ENCODE peak calls at places on chromosomes 6 and 20, in nine cellular contexts. N is A549, U is kidney, L is spleen, C is gastrocnemius medialis, G is brain microvascular endothelial cell, T is Peyer's patch, B is uterus, S is colonic mucosa. M is an unnamed sample.

GRCh38 chr6:155509743-155510475 is 54.3 kb upstream of the NOX3 start:
- DNase-seq in N (no peak), U (no peak), L (no peak), C (peak; percentile 40), G (no peak), T (no peak), B (no peak), S (no peak), M (no peak)

GRCh38 chr20:62787329-62787728 is 8.9 kb upstream of the MRGBP start:
- DNase-seq in N (no peak), U (no peak), L (no peak), C (no peak), G (no peak), T (no peak), B (no peak), S (no peak), M (no peak)

GRCh38 chr6:4894049-4894448 is 109.8 kb downstream of the RPP40 start:
- DNase-seq in N (no peak), U (no peak), L (no peak), C (no peak), G (no peak), T (no peak), B (no peak), S (no peak), M (no peak)

GRCh38 chr6:42175860-42176259 is 2.7 kb downstream of the GUCA1A start:
- DNase-seq in N (peak; percentile 29), U (no peak), L (no peak), C (no peak), G (no peak), T (no peak), B (no peak), S (no peak), M (no peak)

GRCh38 chr20:15768370-15768741 is 804.9 kb downstream of the KIF16B start:
- DNase-seq in N (no peak), U (no peak), L (no peak), C (no peak), G (no peak), T (no peak), B (no peak), S (no peak), M (no peak)

GRCh38 chr20:10863337-10864060 is 189.7 kb upstream of the JAG1 start:
- DNase-seq in N (peak; percentile 57), U (no peak), L (no peak), C (no peak), G (peak; percentile 79), T (no peak), B (peak; percentile 18), S (no peak), M (no peak)

GRCh38 chr20:25623225-25623735 is 534 bp downstream of the NANP start:
- DNase-seq in N (peak; percentile 60), U (peak; percentile 80), L (peak; percentile 87), C (peak; percentile 35), G (peak; percentile 13), T (peak; percentile 68), B (peak; percentile 30), S (peak; percentile 54), M (no peak)

GRCh38 chr6:21987501-21987957 is 309.3 kb downstream of the PRL start:
- DNase-seq in N (peak; percentile 51), U (peak; percentile 86), L (no peak), C (peak; percentile 58), G (peak; percentile 97), T (peak; percentile 79), B (peak; percentile 80), S (peak; percentile 80), M (peak; percentile 85)

GRCh38 chr6:146292506-146292905 is 251.1 kb upstream of the RAB32 start:
- DNase-seq in N (no peak), U (no peak), L (no peak), C (no peak), G (no peak), T (no peak), B (no peak), S (no peak), M (no peak)

GRCh38 chr20:21395666-21396044 is 1.7 kb downstream of the NKX2-4 start:
- DNase-seq in N (no peak), U (peak; percentile 60), L (no peak), C (no peak), G (no peak), T (no peak), B (no peak), S (no peak), M (no peak)

GRCh38 chr6:24910850-24911712 is 24.7 kb downstream of the RIPOR2 start:
- DNase-seq in N (no peak), U (peak; percentile 79), L (peak; percentile 91), C (peak; percentile 85), G (no peak), T (peak; percentile 64), B (peak; percentile 70), S (no peak), M (no peak)

GRCh38 chr6:24907959-24908358 is 27.8 kb downstream of the RIPOR2 start:
- DNase-seq in N (no peak), U (no peak), L (no peak), C (no peak), G (no peak), T (no peak), B (no peak), S (no peak), M (no peak)

GRCh38 chr6:24910331-24910849 is 25.4 kb downstream of the RIPOR2 start:
- DNase-seq in N (no peak), U (peak; percentile 66), L (peak; percentile 85), C (peak; percentile 49), G (no peak), T (peak; percentile 63), B (peak; percentile 55), S (no peak), M (no peak)

GRCh38 chr6:24908555-24908954 is 27.2 kb downstream of the RIPOR2 start:
- DNase-seq in N (no peak), U (no peak), L (no peak), C (no peak), G (no peak), T (no peak), B (no peak), S (no peak), M (no peak)

GRCh38 chr6:24909281-24910216 is 26.2 kb downstream of the RIPOR2 start:
- DNase-seq in N (no peak), U (no peak), L (no peak), C (peak; percentile 37), G (no peak), T (no peak), B (no peak), S (no peak), M (no peak)
- H3K4me3 ChIP-seq in N (no peak overlapping the region), U (peak overlapping the region; percentile 62), L (peak overlapping the region; percentile 52), C (peak overlapping the region; percentile 70), G (peak overlapping the region; percentile 1), T (peak overlapping the region; percentile 61), B (peak overlapping the region; percentile 76), S (no peak overlapping the region), M (peak overlapping the region; percentile 81)

GRCh38 chr20:9617940-9618339 is 103.5 kb downstream of the LAMP5 start:
- DNase-seq in N (peak; percentile 89), U (no peak), L (no peak), C (no peak), G (peak; percentile 61), T (peak; percentile 61), B (no peak), S (no peak), M (no peak)
- TF ChIP-seq CTCF in N (peak; percentile 98), U (peak; percentile 22), L (no peak), C (no peak), G (peak; percentile 57), T (no peak), B (no peak), S (no peak), M (no peak)

GRCh38 chr6:87881342-87881895 is 166.2 kb upstream of the SPACA1 start:
- DNase-seq in N (no peak), U (no peak), L (no peak), C (no peak), G (no peak), T (no peak), B (no peak), S (no peak), M (no peak)

GRCh38 chr6:87873556-87873955 is 171.5 kb upstream of the AKIRIN2 start:
- DNase-seq in N (no peak), U (no peak), L (no peak), C (no peak), G (no peak), T (no peak), B (no peak), S (no peak), M (no peak)

GRCh38 chr6:87884203-87884602 is 163.4 kb upstream of the SPACA1 start:
- DNase-seq in N (no peak), U (no peak), L (no peak), C (no peak), G (no peak), T (no peak), B (no peak), S (no peak), M (no peak)

GRCh38 chr6:87875781-87876180 is 171.9 kb upstream of the SPACA1 start:
- DNase-seq in N (no peak), U (no peak), L (no peak), C (no peak), G (no peak), T (no peak), B (no peak), S (no peak), M (no peak)

DNA sequence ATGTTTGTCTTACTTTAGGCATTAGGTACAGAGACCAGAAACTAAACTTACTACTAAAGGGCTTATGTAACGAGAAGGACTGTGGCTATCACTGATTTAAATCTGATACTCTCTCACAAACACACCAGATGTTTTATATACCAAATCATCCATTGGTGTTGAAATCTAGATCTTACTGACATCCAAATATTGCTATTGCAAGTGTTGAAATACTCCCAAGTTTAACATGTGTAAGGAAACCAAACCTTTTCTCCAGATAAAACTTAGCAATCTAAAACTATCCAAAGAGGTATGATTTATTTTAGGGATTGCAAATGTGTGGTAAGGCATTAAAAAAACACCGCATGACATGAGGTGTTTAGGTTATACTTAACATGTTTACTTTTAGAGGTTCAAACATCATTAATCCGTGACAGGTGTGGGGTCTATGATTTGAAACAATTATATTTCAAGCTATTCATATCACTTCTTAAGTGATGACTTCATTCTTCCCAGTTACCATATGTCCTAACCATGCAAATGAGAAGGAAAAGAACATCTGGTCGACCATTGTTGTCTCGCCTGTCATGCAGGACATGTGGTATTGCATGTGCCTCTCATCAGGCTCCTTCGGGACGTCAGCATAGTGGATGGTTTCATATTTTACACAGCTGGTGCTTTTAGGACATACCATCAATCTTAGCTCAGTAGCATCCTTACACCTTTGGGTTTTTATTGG is 168.3 kb upstream of the SPACA1 start:
- DNase-seq in N (no peak), U (no peak), L (no peak), C (no peak), G (no peak), T (peak; percentile 61), B (no peak), S (no peak), M (no peak)
- H3K27ac ChIP-seq in N (no peak overlapping the region), U (no peak overlapping the region), L (no peak overlapping the region), C (no peak overlapping the region), G (no peak overlapping the region), T (no peak overlapping the region), B (no peak overlapping the region), S (no peak overlapping the region), M (no peak overlapping the region)

DNA sequence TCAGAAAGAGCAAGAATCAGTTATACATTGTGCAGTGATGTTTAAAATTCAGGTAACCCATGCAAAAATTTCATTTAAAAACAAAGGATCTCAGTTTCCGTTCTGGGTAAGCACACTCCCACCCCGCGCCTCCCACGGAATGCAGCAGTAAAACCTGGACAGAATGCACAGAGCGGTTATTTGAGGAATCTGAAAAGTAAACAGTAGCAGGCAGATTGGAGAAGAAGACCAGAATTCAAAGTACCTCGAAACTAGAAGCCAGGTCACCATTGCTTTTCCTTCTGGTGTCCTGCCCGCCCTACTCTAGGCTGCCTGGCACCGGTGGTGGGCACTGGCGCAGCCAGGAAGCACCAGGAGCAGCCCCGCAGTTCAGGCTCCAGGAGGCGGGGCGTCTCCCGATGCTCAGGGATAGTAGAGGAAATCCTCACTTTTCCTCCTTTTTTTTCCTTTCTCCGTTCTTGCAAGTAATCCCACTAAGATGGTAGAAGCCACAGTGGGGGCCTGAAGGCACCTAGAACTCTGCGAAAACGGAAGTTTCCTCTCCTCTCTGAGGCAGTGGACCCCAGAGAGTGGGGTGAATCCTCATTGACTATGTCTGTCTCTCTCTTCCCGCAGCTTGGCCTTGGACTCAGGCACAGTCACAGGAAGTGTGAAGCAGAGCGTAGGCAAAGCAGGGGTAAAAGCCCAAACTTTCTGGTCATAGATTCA is 28.3 kb downstream of the METTL24 start:
- DNase-seq in N (no peak), U (no peak), L (no peak), C (no peak), G (peak; percentile 27), T (no peak), B (no peak), S (peak; percentile 31), M (no peak)
- H3K4me3 ChIP-seq in N (no peak overlapping the region), U (peak overlapping the region; percentile 56), L (no peak overlapping the region), C (no peak overlapping the region), G (peak overlapping the region; percentile 27), T (peak overlapping the region; percentile 23), B (peak overlapping the region; percentile 32), S (peak overlapping the region; percentile 16), M (peak overlapping the region; percentile 54)